ENCODE peak calls at places on chromosome 12, in five cellular contexts. Z is OCI-LY7; S is fibroblast of the conjunctiva; L is stimulated activated CD4-positive, alpha-beta T cell treated with anti-CD3 and anti-CD28 coated beads, Interleukin-2, amount 100 ng/mL, for 48 hours; A is activated CD4-positive, alpha-beta T cell treated with anti-CD3 and anti-CD28 coated beads, Interleukin-2, amount 50 U/mL, for 1 hour. O is an unnamed sample.

GRCh38 chr12:96094201-96094600 is 58.8 kb upstream of the LTA4H start:
- DNase-seq in L (no peak), Z (no peak), S (no peak), A (no peak), O (peak; percentile 65)

GRCh38 chr12:18345021-18345735 is 83.9 kb downstream of the PIK3C2G start:
- DNase-seq in S (no peak), Z (no peak), A (no peak), L (no peak), O (no peak)

GRCh38 chr12:107749094-107749493 is 11.8 kb downstream of the PRDM4 start:
- DNase-seq in Z (no peak), S (no peak), L (no peak), A (no peak), O (no peak)

GRCh38 chr12:104692335-104693218 is 235.8 kb downstream of the CHST11 start:
- DNase-seq in S (no peak), L (no peak), Z (no peak), A (no peak), O (no peak)

GRCh38 chr12:127355061-127355820 is 911.7 kb upstream of the TMEM132C start:
- DNase-seq in S (no peak), A (no peak), L (no peak), Z (no peak), O (peak; percentile 28)

GRCh38 chr12:66388512-66388911 is 86.2 kb downstream of the HELB start:
- DNase-seq in L (no peak), S (no peak), A (no peak), Z (no peak), O (no peak)

GRCh38 chr12:118981285-118982201 is at the start of gene SRRM4:
- DNase-seq in A (no peak), Z (no peak), L (no peak), S (no peak), O (peak; percentile 87)

GRCh38 chr12:55696141-55696540 is 11.6 kb downstream of the ITGA7 start:
- DNase-seq in L (no peak), A (no peak), Z (no peak), S (no peak), O (no peak)

GRCh38 chr12:55982319-55982936 is 8.6 kb downstream of the RAB5B start:
- DNase-seq in A (no peak), Z (peak; percentile 78), L (no peak), S (no peak), O (peak; percentile 16)

GRCh38 chr12:45644521-45644920 is 85.0 kb upstream of the ARID2 start:
- DNase-seq in A (no peak), L (no peak), S (no peak), Z (peak; percentile 13), O (no peak)

O was measured in DMS53.